ENCODE peak calls at places on chromosomes 13 and 19, in seven cellular contexts. I, P, F, Q, O, M and V are unnamed samples.

GRCh38 chr19:46762245-46762890 is 16.1 kb upstream of the STRN4 start:
- DNase-seq in P (no peak), Q (no peak), M (no peak), O (no peak), I (no peak), F (no peak), V (no peak)

GRCh38 chr19:17340302-17340870 is 3.0 kb downstream of the GTPBP3 start:
- DNase-seq in I (no peak), M (no peak), F (peak), Q (peak), P (peak), O (no peak), V (peak)

GRCh38 chr13:32804673-32805260 is 211.5 kb upstream of the KL start:
- DNase-seq in M (no peak), I (no peak), F (no peak), P (no peak), Q (no peak), O (no peak), V (peak)

GRCh38 chr19:35708391-35708790 is 4.0 kb downstream of the ZBTB32 start:
- DNase-seq in P (no peak), F (no peak), O (no peak), M (no peak), Q (no peak), I (no peak), V (no peak)

GRCh38 chr19:17370026-17370587 is 7.0 kb downstream of the PLVAP start:
- DNase-seq in I (no peak), M (no peak), P (no peak), F (no peak), Q (no peak), O (no peak), V (no peak)

GRCh38 chr13:99800951-99801350 is 170.6 kb downstream of the ZIC5 start:
- DNase-seq in O (no peak), P (no peak), M (no peak), Q (no peak), F (no peak), I (no peak), V (no peak)

GRCh38 chr13:74681891-74682290 is 547.7 kb upstream of the KLF12 start:
- DNase-seq in P (no peak), M (no peak), I (no peak), Q (no peak), O (no peak), F (no peak), V (no peak)

GRCh38 chr13:44402902-44403719 is 29.5 kb downstream of the SERP2 start:
- DNase-seq in O (no peak), P (no peak), M (no peak), F (peak), Q (peak), I (no peak), V (no peak)

GRCh38 chr19:35959040-35959967 is 23.1 kb downstream of the LRFN3 start:
- DNase-seq in M (no peak), O (no peak), Q (no peak), I (no peak), F (peak), P (peak), V (no peak)

GRCh38 chr19:16394111-16394510 is 69.5 kb downstream of the KLF2 start:
- DNase-seq in P (no peak), O (no peak), M (no peak), Q (no peak), I (no peak), F (no peak), V (no peak)

GRCh38 chr13:73952683-73953082 is 181.5 kb downstream of the KLF12 start:
- DNase-seq in I (no peak), M (no peak), O (no peak), Q (no peak), F (no peak), P (no peak), V (no peak)

GRCh38 chr13:74306496-74306895 is 172.3 kb upstream of the KLF12 start:
- DNase-seq in P (no peak), O (no peak), Q (no peak), F (no peak), M (no peak), I (no peak), V (peak)

GRCh38 chr19:35043906-35044305 is 2.4 kb downstream of the HPN start:
- DNase-seq in O (no peak), M (no peak), Q (no peak), F (no peak), I (no peak), P (no peak), V (no peak)

GRCh38 chr13:20193142-20193923 is 595 bp upstream of the GJB2 start:
- DNase-seq in F (peak), O (no peak), I (no peak), M (no peak), Q (no peak), P (no peak), V (peak)

GRCh38 chr13:34419025-34419424 is 523.0 kb upstream of the NBEA start:
- DNase-seq in P (no peak), I (no peak), O (no peak), F (no peak), M (no peak), Q (no peak), V (no peak)

GRCh38 chr13:20495087-20496023 is 30.3 kb downstream of the CRYL1 start:
- DNase-seq in I (peak), P (peak), F (peak), Q (no peak), M (peak), O (no peak), V (peak)

GRCh38 chr19:3543150-3544053 is 4.4 kb downstream of the TEKTIP1 start:
- DNase-seq in Q (peak), M (no peak), F (no peak), I (no peak), P (no peak), O (no peak), V (no peak)

DNA sequence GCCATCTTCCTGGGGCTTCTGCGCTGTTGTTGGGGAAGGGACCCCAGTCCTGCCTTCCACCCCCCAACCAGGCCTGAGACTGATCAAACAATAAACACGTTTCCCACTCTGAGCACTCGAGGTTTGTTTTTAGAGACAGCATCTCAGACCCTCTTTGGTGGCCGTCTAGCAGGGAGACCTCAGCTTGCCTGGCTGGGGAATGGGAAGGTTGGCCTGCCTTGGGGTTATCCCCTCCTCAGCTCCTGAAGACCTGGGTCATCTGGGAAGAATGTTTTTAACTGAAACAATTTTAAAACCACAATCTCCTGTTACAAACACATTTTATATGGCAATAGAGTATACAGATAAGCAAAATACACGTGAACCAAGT is 2.0 kb downstream of the ZNF581 start:
- DNase-seq in P (no peak), I (no peak), Q (no peak), M (no peak), F (no peak), O (no peak), V (no peak)
- H3K4me3 ChIP-seq in P (peak), I (no peak), Q (no peak), M (no peak), F (no peak), O (no peak), V (no peak)

GRCh38 chr13:113854238-113855011 is 9.5 kb downstream of the GAS6 start:
- DNase-seq in P (no peak), F (peak), O (peak), Q (no peak), M (no peak), I (no peak), V (no peak)
- H3K4me3 ChIP-seq in P (no peak), F (no peak), O (no peak), Q (no peak), M (peak), I (no peak), V (no peak)

GRCh38 chr19:58578430-58578925 is 5.3 kb upstream of the MZF1 start:
- DNase-seq in M (no peak), I (no peak), Q (no peak), O (no peak), P (no peak), F (no peak), V (no peak)

GRCh38 chr19:58584498-58585441 is 11.6 kb upstream of the MZF1 start:
- DNase-seq in O (no peak), P (peak), I (no peak), M (no peak), F (no peak), Q (no peak), V (no peak)

GRCh38 chr19:58582985-58583384 is 9.8 kb upstream of the MZF1 start:
- DNase-seq in M (no peak), I (no peak), O (no peak), P (no peak), F (no peak), Q (no peak), V (peak)

GRCh38 chr19:58579473-58580142 is 6.5 kb upstream of the MZF1 start:
- DNase-seq in M (no peak), I (no peak), Q (no peak), O (no peak), F (no peak), P (no peak), V (peak)

DNA sequence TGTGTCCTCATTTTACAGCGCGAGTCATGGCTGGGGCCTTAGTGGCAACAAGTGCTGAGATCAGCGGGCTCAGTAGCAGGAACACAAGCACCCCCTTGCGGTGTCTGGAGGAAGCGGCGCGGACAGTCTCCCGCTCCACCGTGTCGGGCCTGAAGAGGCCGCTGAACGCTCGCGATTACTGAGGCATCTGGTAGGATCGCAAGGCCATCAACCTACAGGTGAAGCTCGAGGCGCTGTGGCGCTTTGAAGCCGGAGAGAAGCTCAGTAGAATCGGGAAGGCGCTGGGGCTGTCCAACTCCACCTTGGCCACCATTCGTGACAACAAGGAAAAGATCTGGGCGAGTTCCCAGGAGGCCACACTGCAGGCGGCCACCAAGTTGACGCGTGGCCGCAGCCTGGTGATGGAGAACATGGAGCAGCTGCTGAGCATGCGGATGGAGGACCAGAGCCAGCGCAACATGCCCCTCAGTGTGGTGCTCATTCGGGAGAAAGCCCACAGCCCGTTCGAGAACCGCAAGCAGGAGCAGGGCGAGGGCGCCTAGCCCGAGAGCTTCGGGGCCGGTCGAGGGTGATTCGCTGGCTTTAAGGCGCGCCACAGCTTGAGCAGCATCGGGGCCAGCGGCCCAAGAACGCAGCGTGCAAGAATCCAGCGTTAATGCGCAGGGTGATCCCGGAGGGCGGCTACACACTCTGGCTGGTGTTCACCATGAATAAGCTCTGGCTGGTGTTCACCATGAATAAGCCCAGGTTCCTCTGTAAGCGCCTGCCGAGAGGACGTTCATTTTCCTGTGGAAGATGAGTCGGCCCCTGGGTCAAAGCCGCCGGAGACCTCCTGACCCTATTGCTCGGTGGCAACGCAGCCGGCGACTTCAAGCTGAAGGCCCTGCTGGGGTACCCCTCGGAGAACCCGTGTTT is 8.3 kb upstream of the MZF1 start:
- DNase-seq in F (peak), Q (peak), M (peak), O (peak), I (no peak), P (peak), V (no peak)
- H3K4me3 ChIP-seq in F (no peak), Q (no peak), M (no peak), O (no peak), I (no peak), P (no peak), V (no peak)

DNA sequence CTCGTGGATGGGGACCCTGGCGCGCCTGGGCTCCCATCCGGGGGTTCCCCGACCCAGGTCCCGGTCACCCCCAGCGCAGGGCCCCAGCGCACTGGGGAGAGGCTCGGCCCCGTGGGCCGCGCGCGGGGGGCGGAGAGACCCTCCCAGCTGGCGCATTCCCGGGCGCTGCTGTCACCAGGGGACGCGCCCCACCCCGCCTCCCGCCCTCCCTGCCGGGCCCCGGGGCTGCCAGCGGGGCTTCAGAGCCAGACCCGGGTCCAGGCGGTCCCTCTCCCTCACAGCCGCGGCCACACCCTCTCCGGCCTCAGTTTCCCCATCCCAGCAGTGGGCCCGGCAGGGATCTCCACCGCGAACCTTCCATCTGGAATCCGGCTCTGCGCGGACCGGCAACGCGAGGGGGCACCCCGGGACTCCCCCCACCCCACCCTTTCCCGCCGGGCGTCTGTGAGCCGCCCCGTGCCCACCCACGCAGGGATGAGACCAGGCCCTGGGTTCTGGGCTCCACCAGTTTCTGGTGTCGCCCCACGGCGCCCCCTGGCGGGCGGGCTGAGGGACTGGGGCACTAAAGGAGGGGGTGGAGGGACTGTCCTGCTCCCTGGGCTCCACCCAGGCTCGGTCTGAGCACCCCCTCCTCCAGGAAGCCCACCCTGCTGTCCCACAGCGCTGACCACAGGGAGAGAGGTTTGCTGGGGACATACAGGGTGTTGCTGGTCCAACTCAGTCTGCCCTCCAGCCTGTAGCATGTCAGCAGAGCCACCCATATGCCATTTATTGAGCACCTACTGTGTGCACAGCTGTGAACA is 874 bp upstream of the ADAMTSL5 start:
- DNase-seq in Q (peak), I (no peak), F (peak), P (peak), M (no peak), O (no peak), V (peak)
- H3K4me3 ChIP-seq in Q (peak), I (peak), F (peak), P (peak), M (peak), O (peak), V (peak)